ENCODE peak calls at places on chromosomes 11 and 22, in seven cellular contexts. One of them, this sample, is unnamed.

GRCh38 chr11:32781721-32782120 is 12.7 kb downstream of the CCDC73 start:
- DNase-seq in EL: no peak
- DNase-seq in NCI-H2029: no peak
- DNase-seq in tibial artery: no peak
- DNase-seq in activated naive CD4-positive, alpha-beta T cell: no peak
- DNase-seq in GM04503: no peak
- DNase-seq in mucosa of gallbladder: no peak
- DNase-seq in this sample: no peak

GRCh38 chr11:86103808-86104207 is 34.9 kb upstream of the PICALM start:
- DNase-seq in activated naive CD4-positive, alpha-beta T cell: no peak
- DNase-seq in GM04503: no peak
- DNase-seq in EL: peak
- DNase-seq in NCI-H2029: no peak
- DNase-seq in mucosa of gallbladder: no peak
- DNase-seq in tibial artery: no peak
- DNase-seq in this sample: no peak

GRCh38 chr11:31664129-31664528 is 147.0 kb downstream of the PAX6 start:
- DNase-seq in mucosa of gallbladder: no peak
- DNase-seq in EL: no peak
- DNase-seq in GM04503: no peak
- DNase-seq in tibial artery: no peak
- DNase-seq in activated naive CD4-positive, alpha-beta T cell: no peak
- DNase-seq in NCI-H2029: no peak
- DNase-seq in this sample: no peak

GRCh38 chr11:126840201-126840886 is 160.2 kb downstream of the KIRREL3 start:
- DNase-seq in mucosa of gallbladder: no peak
- DNase-seq in NCI-H2029: no peak
- DNase-seq in GM04503: peak
- DNase-seq in tibial artery: no peak
- DNase-seq in activated naive CD4-positive, alpha-beta T cell: no peak
- DNase-seq in EL: peak
- DNase-seq in this sample: no peak

GRCh38 chr22:28883917-28884753 is 763 bp downstream of the ZNRF3 start:
- DNase-seq in activated naive CD4-positive, alpha-beta T cell: peak
- DNase-seq in GM04503: no peak
- DNase-seq in NCI-H2029: no peak
- DNase-seq in tibial artery: peak
- DNase-seq in EL: peak
- DNase-seq in mucosa of gallbladder: peak
- DNase-seq in this sample: no peak

GRCh38 chr22:43534916-43535315 is 123.1 kb downstream of the MPPED1 start:
- DNase-seq in EL: no peak
- DNase-seq in activated naive CD4-positive, alpha-beta T cell: no peak
- DNase-seq in GM04503: no peak
- DNase-seq in tibial artery: no peak
- DNase-seq in NCI-H2029: no peak
- DNase-seq in mucosa of gallbladder: no peak
- DNase-seq in this sample: no peak

GRCh38 chr11:129840236-129840635 is 24.6 kb downstream of the TMEM45B start:
- DNase-seq in NCI-H2029: no peak
- DNase-seq in EL: no peak
- DNase-seq in GM04503: no peak
- DNase-seq in mucosa of gallbladder: peak
- DNase-seq in activated naive CD4-positive, alpha-beta T cell: no peak
- DNase-seq in tibial artery: no peak
- DNase-seq in this sample: no peak

GRCh38 chr11:86737752-86738151 is 62.6 kb upstream of the PRSS23 start:
- DNase-seq in EL: peak
- DNase-seq in tibial artery: no peak
- DNase-seq in activated naive CD4-positive, alpha-beta T cell: no peak
- DNase-seq in NCI-H2029: no peak
- DNase-seq in GM04503: peak
- DNase-seq in mucosa of gallbladder: no peak
- DNase-seq in this sample: no peak

GRCh38 chr11:62602141-62603071 is 741 bp upstream of the MTA2 start:
- DNase-seq in NCI-H2029: peak
- DNase-seq in EL: peak
- DNase-seq in tibial artery: peak
- DNase-seq in activated naive CD4-positive, alpha-beta T cell: peak
- DNase-seq in mucosa of gallbladder: peak
- DNase-seq in GM04503: no peak
- DNase-seq in this sample: no peak

GRCh38 chr22:41479671-41480396 is 10.9 kb downstream of the ACO2 start:
- DNase-seq in EL: peak
- DNase-seq in tibial artery: peak
- DNase-seq in mucosa of gallbladder: no peak
- DNase-seq in NCI-H2029: no peak
- DNase-seq in activated naive CD4-positive, alpha-beta T cell: no peak
- DNase-seq in GM04503: peak
- DNase-seq in this sample: no peak

GRCh38 chr22:49803134-49803533 is 24.5 kb downstream of the BRD1 start:
- DNase-seq in tibial artery: no peak
- DNase-seq in EL: no peak
- DNase-seq in mucosa of gallbladder: no peak
- DNase-seq in GM04503: no peak
- DNase-seq in NCI-H2029: no peak
- DNase-seq in activated naive CD4-positive, alpha-beta T cell: no peak
- DNase-seq in this sample: no peak

GRCh38 chr11:34960277-34960676 is 43.9 kb downstream of the PDHX start:
- DNase-seq in tibial artery: peak
- DNase-seq in NCI-H2029: no peak
- DNase-seq in mucosa of gallbladder: no peak
- DNase-seq in GM04503: no peak
- DNase-seq in EL: no peak
- DNase-seq in activated naive CD4-positive, alpha-beta T cell: no peak
- DNase-seq in this sample: no peak

GRCh38 chr11:116829525-116830183 is at the start of gene APOC3:
- DNase-seq in activated naive CD4-positive, alpha-beta T cell: no peak
- DNase-seq in mucosa of gallbladder: no peak
- DNase-seq in GM04503: no peak
- DNase-seq in tibial artery: no peak
- DNase-seq in NCI-H2029: no peak
- DNase-seq in EL: peak
- DNase-seq in this sample: no peak

GRCh38 chr11:121716060-121716459 is 263.3 kb upstream of the SORL1-AS1 start:
- DNase-seq in NCI-H2029: no peak
- DNase-seq in activated naive CD4-positive, alpha-beta T cell: no peak
- DNase-seq in tibial artery: no peak
- DNase-seq in GM04503: no peak
- DNase-seq in EL: peak
- DNase-seq in mucosa of gallbladder: no peak
- DNase-seq in this sample: no peak

GRCh38 chr11:94141511-94142307 is 13.1 kb downstream of the PANX1 start:
- DNase-seq in NCI-H2029: no peak
- DNase-seq in mucosa of gallbladder: no peak
- DNase-seq in tibial artery: no peak
- DNase-seq in EL: no peak
- DNase-seq in activated naive CD4-positive, alpha-beta T cell: no peak
- DNase-seq in GM04503: no peak
- DNase-seq in this sample: no peak

GRCh38 chr22:50253941-50254340 is 2.9 kb upstream of the HDAC10 start:
- DNase-seq in GM04503: no peak
- DNase-seq in NCI-H2029: no peak
- DNase-seq in mucosa of gallbladder: no peak
- DNase-seq in EL: no peak
- DNase-seq in tibial artery: no peak
- DNase-seq in activated naive CD4-positive, alpha-beta T cell: no peak
- DNase-seq in this sample: no peak

GRCh38 chr22:28051787-28052356 is 132.8 kb upstream of the PITPNB start:
- DNase-seq in activated naive CD4-positive, alpha-beta T cell: peak
- DNase-seq in EL: peak
- DNase-seq in tibial artery: peak
- DNase-seq in NCI-H2029: no peak
- DNase-seq in GM04503: no peak
- DNase-seq in mucosa of gallbladder: peak
- DNase-seq in this sample: no peak

GRCh38 chr11:37786214-37786755 is 1188.2 kb upstream of the RAG2 start:
- DNase-seq in EL: peak
- DNase-seq in activated naive CD4-positive, alpha-beta T cell: no peak
- DNase-seq in GM04503: no peak
- DNase-seq in tibial artery: no peak
- DNase-seq in mucosa of gallbladder: no peak
- DNase-seq in NCI-H2029: no peak
- DNase-seq in this sample: no peak

GRCh38 chr11:94823127-94823732 is 55.1 kb downstream of the AMOTL1 start:
- DNase-seq in NCI-H2029: no peak
- DNase-seq in GM04503: no peak
- DNase-seq in tibial artery: no peak
- DNase-seq in mucosa of gallbladder: no peak
- DNase-seq in activated naive CD4-positive, alpha-beta T cell: no peak
- DNase-seq in EL: no peak
- DNase-seq in this sample: no peak

GRCh38 chr11:44143987-44144909 is 48.8 kb downstream of the EXT2 start:
- DNase-seq in GM04503: no peak
- DNase-seq in tibial artery: no peak
- DNase-seq in activated naive CD4-positive, alpha-beta T cell: no peak
- DNase-seq in NCI-H2029: no peak
- DNase-seq in mucosa of gallbladder: no peak
- DNase-seq in EL: peak
- DNase-seq in this sample: no peak

GRCh38 chr11:130389315-130389935 is 39.0 kb downstream of the ADAMTS8 start:
- DNase-seq in EL: no peak
- DNase-seq in tibial artery: no peak
- DNase-seq in GM04503: no peak
- DNase-seq in mucosa of gallbladder: no peak
- DNase-seq in activated naive CD4-positive, alpha-beta T cell: no peak
- DNase-seq in NCI-H2029: no peak
- DNase-seq in this sample: no peak

GRCh38 chr11:114197799-114198500 is 98.2 kb upstream of the NNMT start:
- DNase-seq in mucosa of gallbladder: peak
- DNase-seq in GM04503: peak
- DNase-seq in NCI-H2029: peak
- DNase-seq in activated naive CD4-positive, alpha-beta T cell: no peak
- DNase-seq in tibial artery: peak
- DNase-seq in EL: peak
- DNase-seq in this sample: peak

GRCh38 chr11:34044664-34045485 is 6.7 kb upstream of the CAPRIN1 start:
- DNase-seq in NCI-H2029: no peak
- DNase-seq in activated naive CD4-positive, alpha-beta T cell: no peak
- DNase-seq in tibial artery: peak
- DNase-seq in GM04503: peak
- DNase-seq in mucosa of gallbladder: no peak
- DNase-seq in EL: peak
- DNase-seq in this sample: no peak

This sample was measured in thoracic aorta.